ENCODE peak calls at places on chromosome 15, in five cellular contexts. S, G, M, R and W are unnamed samples.

GRCh38 chr15:45980376-45980775 is 345.5 kb downstream of the SQOR start:
- DNase-seq in G (no peak), M (no peak), R (no peak), S (no peak), W (no peak)

GRCh38 chr15:97909291-97909891 is 51.1 kb upstream of the ARRDC4 start:
- DNase-seq in G (peak), M (peak), S (peak), R (peak), W (peak)

GRCh38 chr15:101008158-101009139 is 89.3 kb downstream of the LRRK1 start:
- DNase-seq in S (peak), G (peak), M (peak), R (peak), W (peak)

GRCh38 chr15:35753486-35753885 is 207.5 kb upstream of the DPH6 start:
- DNase-seq in M (no peak), R (peak), S (no peak), G (no peak), W (peak)

GRCh38 chr15:80072285-80072684 is 12.8 kb downstream of the ZFAND6 start:
- DNase-seq in G (no peak), M (peak), S (no peak), R (peak), W (peak)

GRCh38 chr15:65896231-65896630 is 26.9 kb downstream of the RAB11A start:
- DNase-seq in S (no peak), M (no peak), G (no peak), R (no peak), W (no peak)

GRCh38 chr15:28880680-28881079 is 5.1 kb upstream of the APBA2 start:
- DNase-seq in S (no peak), R (no peak), G (no peak), M (no peak), W (no peak)

GRCh38 chr15:55116636-55117035 is 80.1 kb downstream of the RSL24D1 start:
- DNase-seq in M (no peak), S (no peak), G (no peak), R (peak), W (no peak)

GRCh38 chr15:70789213-70789612 is 25.9 kb upstream of the UACA start:
- DNase-seq in G (no peak), S (no peak), R (no peak), M (no peak), W (peak)

GRCh38 chr15:85570331-85570730 is 189.9 kb downstream of the AKAP13 start:
- DNase-seq in R (no peak), M (no peak), S (no peak), G (no peak), W (no peak)

GRCh38 chr15:39748276-39748675 is 34.4 kb downstream of the FSIP1 start:
- DNase-seq in M (no peak), R (peak), G (no peak), S (no peak), W (peak)

GRCh38 chr15:41487802-41488201 is 5.9 kb upstream of the ITPKA start:
- DNase-seq in R (no peak), S (no peak), G (no peak), M (peak), W (no peak)

GRCh38 chr15:55016225-55016624 is 180.5 kb downstream of the RSL24D1 start:
- DNase-seq in M (no peak), S (no peak), G (no peak), R (no peak), W (no peak)

GRCh38 chr15:77386626-77387025 is 33.3 kb downstream of the PEAK1 start:
- DNase-seq in G (no peak), S (no peak), R (no peak), M (no peak), W (no peak)

GRCh38 chr15:29278436-29279099 is 8.9 kb upstream of the NSMCE3 start:
- DNase-seq in S (no peak), G (no peak), M (no peak), R (peak), W (peak)